ENCODE peak calls at places on chromosomes 5 and 9, in seven cellular contexts. One of them, this sample, is unnamed.

GRCh38 chr5:144068926-144069325 is 101.5 kb downstream of the YIPF5 start:
- DNase-seq in dorsolateral prefrontal cortex: no peak
- DNase-seq in fibroblast of the aortic adventitia: no peak
- DNase-seq in CD8-positive, alpha-beta memory T cell: no peak
- DNase-seq in cardiac muscle cell: no peak
- DNase-seq in SJSA1: no peak
- DNase-seq in effector memory CD4-positive, alpha-beta T cell: no peak
- DNase-seq in this sample: no peak

GRCh38 chr9:127389391-127390242 is 7.4 kb upstream of the SLC2A8 start:
- DNase-seq in dorsolateral prefrontal cortex: no peak
- DNase-seq in fibroblast of the aortic adventitia: no peak
- DNase-seq in CD8-positive, alpha-beta memory T cell: no peak
- DNase-seq in cardiac muscle cell: no peak
- DNase-seq in SJSA1: no peak
- DNase-seq in effector memory CD4-positive, alpha-beta T cell: no peak
- DNase-seq in this sample: no peak

GRCh38 chr5:151612689-151613427 is 21.7 kb upstream of the FAT2 start:
- DNase-seq in dorsolateral prefrontal cortex: no peak
- DNase-seq in fibroblast of the aortic adventitia: no peak
- DNase-seq in CD8-positive, alpha-beta memory T cell: no peak
- DNase-seq in cardiac muscle cell: no peak
- DNase-seq in SJSA1: no peak
- DNase-seq in effector memory CD4-positive, alpha-beta T cell: peak
- DNase-seq in this sample: peak

GRCh38 chr9:113692264-113692663 is 183.8 kb upstream of the ZNF618 start:
- DNase-seq in dorsolateral prefrontal cortex: no peak
- DNase-seq in fibroblast of the aortic adventitia: no peak
- DNase-seq in CD8-positive, alpha-beta memory T cell: no peak
- DNase-seq in cardiac muscle cell: no peak
- DNase-seq in SJSA1: no peak
- DNase-seq in effector memory CD4-positive, alpha-beta T cell: no peak
- DNase-seq in this sample: no peak

GRCh38 chr5:119302916-119303897 is 52.6 kb upstream of the TNFAIP8 start:
- DNase-seq in dorsolateral prefrontal cortex: no peak
- DNase-seq in fibroblast of the aortic adventitia: peak
- DNase-seq in CD8-positive, alpha-beta memory T cell: no peak
- DNase-seq in cardiac muscle cell: no peak
- DNase-seq in SJSA1: peak
- DNase-seq in effector memory CD4-positive, alpha-beta T cell: no peak
- DNase-seq in this sample: no peak

GRCh38 chr9:112790231-112790774 is 39.7 kb downstream of the SNX30 start:
- DNase-seq in dorsolateral prefrontal cortex: no peak
- DNase-seq in fibroblast of the aortic adventitia: no peak
- DNase-seq in CD8-positive, alpha-beta memory T cell: no peak
- DNase-seq in cardiac muscle cell: no peak
- DNase-seq in SJSA1: no peak
- DNase-seq in effector memory CD4-positive, alpha-beta T cell: no peak
- DNase-seq in this sample: no peak

GRCh38 chr5:148162038-148162437 is 6.3 kb upstream of the SPINK14 start:
- DNase-seq in dorsolateral prefrontal cortex: no peak
- DNase-seq in fibroblast of the aortic adventitia: no peak
- DNase-seq in CD8-positive, alpha-beta memory T cell: no peak
- DNase-seq in cardiac muscle cell: peak
- DNase-seq in SJSA1: no peak
- DNase-seq in effector memory CD4-positive, alpha-beta T cell: no peak
- DNase-seq in this sample: no peak

GRCh38 chr9:3585616-3586015 is 59.8 kb upstream of the RFX3 start:
- DNase-seq in dorsolateral prefrontal cortex: no peak
- DNase-seq in fibroblast of the aortic adventitia: no peak
- DNase-seq in CD8-positive, alpha-beta memory T cell: no peak
- DNase-seq in cardiac muscle cell: peak
- DNase-seq in SJSA1: no peak
- DNase-seq in effector memory CD4-positive, alpha-beta T cell: no peak
- DNase-seq in this sample: no peak

GRCh38 chr5:55134053-55134722 is 25.8 kb upstream of the GPX8 start:
- DNase-seq in dorsolateral prefrontal cortex: no peak
- DNase-seq in fibroblast of the aortic adventitia: no peak
- DNase-seq in CD8-positive, alpha-beta memory T cell: no peak
- DNase-seq in cardiac muscle cell: no peak
- DNase-seq in SJSA1: peak
- DNase-seq in effector memory CD4-positive, alpha-beta T cell: no peak
- DNase-seq in this sample: peak

GRCh38 chr5:132065951-132066701 is 5.7 kb downstream of the IL3 start:
- DNase-seq in dorsolateral prefrontal cortex: no peak
- DNase-seq in fibroblast of the aortic adventitia: no peak
- DNase-seq in CD8-positive, alpha-beta memory T cell: no peak
- DNase-seq in cardiac muscle cell: no peak
- DNase-seq in SJSA1: no peak
- DNase-seq in effector memory CD4-positive, alpha-beta T cell: no peak
- DNase-seq in this sample: no peak

GRCh38 chr5:135625061-135625460 is 46.3 kb upstream of the CXCL14 start:
- DNase-seq in dorsolateral prefrontal cortex: no peak
- DNase-seq in fibroblast of the aortic adventitia: no peak
- DNase-seq in CD8-positive, alpha-beta memory T cell: no peak
- DNase-seq in cardiac muscle cell: no peak
- DNase-seq in SJSA1: no peak
- DNase-seq in effector memory CD4-positive, alpha-beta T cell: no peak
- DNase-seq in this sample: no peak

GRCh38 chr9:134442486-134443168 is 116.4 kb downstream of the RXRA start:
- DNase-seq in dorsolateral prefrontal cortex: no peak
- DNase-seq in fibroblast of the aortic adventitia: peak
- DNase-seq in CD8-positive, alpha-beta memory T cell: no peak
- DNase-seq in cardiac muscle cell: peak
- DNase-seq in SJSA1: no peak
- DNase-seq in effector memory CD4-positive, alpha-beta T cell: no peak
- DNase-seq in this sample: no peak

GRCh38 chr5:66945389-66946349 is 250.9 kb downstream of the CD180 start:
- DNase-seq in dorsolateral prefrontal cortex: no peak
- DNase-seq in fibroblast of the aortic adventitia: no peak
- DNase-seq in CD8-positive, alpha-beta memory T cell: no peak
- DNase-seq in cardiac muscle cell: no peak
- DNase-seq in SJSA1: no peak
- DNase-seq in effector memory CD4-positive, alpha-beta T cell: no peak
- DNase-seq in this sample: no peak

GRCh38 chr9:122144836-122145235 is 14.7 kb downstream of the NDUFA8 start:
- DNase-seq in dorsolateral prefrontal cortex: no peak
- DNase-seq in fibroblast of the aortic adventitia: no peak
- DNase-seq in CD8-positive, alpha-beta memory T cell: no peak
- DNase-seq in cardiac muscle cell: no peak
- DNase-seq in SJSA1: no peak
- DNase-seq in effector memory CD4-positive, alpha-beta T cell: no peak
- DNase-seq in this sample: no peak

GRCh38 chr9:126523621-126524111 is 90.1 kb upstream of the LMX1B start:
- DNase-seq in dorsolateral prefrontal cortex: no peak
- DNase-seq in fibroblast of the aortic adventitia: no peak
- DNase-seq in CD8-positive, alpha-beta memory T cell: no peak
- DNase-seq in cardiac muscle cell: no peak
- DNase-seq in SJSA1: no peak
- DNase-seq in effector memory CD4-positive, alpha-beta T cell: peak
- DNase-seq in this sample: peak

GRCh38 chr5:154520861-154521453 is 42.9 kb upstream of the HAND1 start:
- DNase-seq in dorsolateral prefrontal cortex: no peak
- DNase-seq in fibroblast of the aortic adventitia: no peak
- DNase-seq in CD8-positive, alpha-beta memory T cell: no peak
- DNase-seq in cardiac muscle cell: peak
- DNase-seq in SJSA1: peak
- DNase-seq in effector memory CD4-positive, alpha-beta T cell: no peak
- DNase-seq in this sample: no peak

GRCh38 chr9:3912817-3913216 is 387.0 kb upstream of the RFX3 start:
- DNase-seq in dorsolateral prefrontal cortex: no peak
- DNase-seq in fibroblast of the aortic adventitia: peak
- DNase-seq in CD8-positive, alpha-beta memory T cell: no peak
- DNase-seq in cardiac muscle cell: no peak
- DNase-seq in SJSA1: peak
- DNase-seq in effector memory CD4-positive, alpha-beta T cell: no peak
- DNase-seq in this sample: no peak

GRCh38 chr5:33984671-33985124 is at the start of gene SLC45A2:
- DNase-seq in dorsolateral prefrontal cortex: no peak
- DNase-seq in fibroblast of the aortic adventitia: no peak
- DNase-seq in CD8-positive, alpha-beta memory T cell: no peak
- DNase-seq in cardiac muscle cell: peak
- DNase-seq in SJSA1: no peak
- DNase-seq in effector memory CD4-positive, alpha-beta T cell: no peak
- DNase-seq in this sample: no peak

GRCh38 chr5:141003791-141004601 is 37.7 kb downstream of the PCDHAC2 start:
- DNase-seq in dorsolateral prefrontal cortex: no peak
- DNase-seq in fibroblast of the aortic adventitia: no peak
- DNase-seq in CD8-positive, alpha-beta memory T cell: no peak
- DNase-seq in cardiac muscle cell: peak
- DNase-seq in SJSA1: no peak
- DNase-seq in effector memory CD4-positive, alpha-beta T cell: no peak
- DNase-seq in this sample: no peak

GRCh38 chr9:136865768-136866103 is 372 bp downstream of the EDF1 start:
- DNase-seq in dorsolateral prefrontal cortex: no peak
- DNase-seq in fibroblast of the aortic adventitia: no peak
- DNase-seq in CD8-positive, alpha-beta memory T cell: peak
- DNase-seq in cardiac muscle cell: no peak
- DNase-seq in SJSA1: no peak
- DNase-seq in effector memory CD4-positive, alpha-beta T cell: no peak
- DNase-seq in this sample: no peak

GRCh38 chr9:75235632-75236031 is 147.3 kb downstream of the OSTF1 start:
- DNase-seq in dorsolateral prefrontal cortex: no peak
- DNase-seq in fibroblast of the aortic adventitia: no peak
- DNase-seq in CD8-positive, alpha-beta memory T cell: no peak
- DNase-seq in cardiac muscle cell: no peak
- DNase-seq in SJSA1: no peak
- DNase-seq in effector memory CD4-positive, alpha-beta T cell: no peak
- DNase-seq in this sample: no peak

GRCh38 chr5:124742983-124743533 is 3.4 kb downstream of the ZNF608 start:
- DNase-seq in dorsolateral prefrontal cortex: no peak
- DNase-seq in fibroblast of the aortic adventitia: peak
- DNase-seq in CD8-positive, alpha-beta memory T cell: no peak
- DNase-seq in cardiac muscle cell: no peak
- DNase-seq in SJSA1: peak
- DNase-seq in effector memory CD4-positive, alpha-beta T cell: no peak
- DNase-seq in this sample: no peak

GRCh38 chr9:80144856-80145255 is 573.1 kb downstream of the TLE4 start:
- DNase-seq in dorsolateral prefrontal cortex: no peak
- DNase-seq in fibroblast of the aortic adventitia: no peak
- DNase-seq in CD8-positive, alpha-beta memory T cell: no peak
- DNase-seq in cardiac muscle cell: no peak
- DNase-seq in SJSA1: no peak
- DNase-seq in effector memory CD4-positive, alpha-beta T cell: no peak
- DNase-seq in this sample: no peak

GRCh38 chr5:1405121-1405520 is 40.1 kb downstream of the SLC6A3 start:
- DNase-seq in dorsolateral prefrontal cortex: peak
- DNase-seq in fibroblast of the aortic adventitia: no peak
- DNase-seq in CD8-positive, alpha-beta memory T cell: no peak
- DNase-seq in cardiac muscle cell: no peak
- DNase-seq in SJSA1: no peak
- DNase-seq in effector memory CD4-positive, alpha-beta T cell: no peak
- DNase-seq in this sample: no peak

GRCh38 chr5:116722666-116723065 is 148.0 kb upstream of the SEMA6A start:
- DNase-seq in dorsolateral prefrontal cortex: no peak
- DNase-seq in fibroblast of the aortic adventitia: no peak
- DNase-seq in CD8-positive, alpha-beta memory T cell: no peak
- DNase-seq in cardiac muscle cell: no peak
- DNase-seq in SJSA1: no peak
- DNase-seq in effector memory CD4-positive, alpha-beta T cell: no peak
- DNase-seq in this sample: no peak
- H3K4me3 ChIP-seq in dorsolateral prefrontal cortex: no peak
- H3K4me3 ChIP-seq in fibroblast of the aortic adventitia: no peak
- H3K4me3 ChIP-seq in CD8-positive, alpha-beta memory T cell: no peak
- H3K4me3 ChIP-seq in cardiac muscle cell: no peak
- H3K4me3 ChIP-seq in SJSA1: no peak
- H3K4me3 ChIP-seq in effector memory CD4-positive, alpha-beta T cell: no peak
- H3K4me3 ChIP-seq in this sample: no peak

GRCh38 chr5:61298580-61298979 is 33.5 kb upstream of the ZSWIM6 start:
- DNase-seq in dorsolateral prefrontal cortex: no peak
- DNase-seq in fibroblast of the aortic adventitia: no peak
- DNase-seq in CD8-positive, alpha-beta memory T cell: no peak
- DNase-seq in cardiac muscle cell: no peak
- DNase-seq in SJSA1: no peak
- DNase-seq in effector memory CD4-positive, alpha-beta T cell: no peak
- DNase-seq in this sample: no peak
- H3K4me3 ChIP-seq in dorsolateral prefrontal cortex: no peak
- H3K4me3 ChIP-seq in fibroblast of the aortic adventitia: no peak
- H3K4me3 ChIP-seq in CD8-positive, alpha-beta memory T cell: no peak
- H3K4me3 ChIP-seq in cardiac muscle cell: no peak
- H3K4me3 ChIP-seq in SJSA1: no peak
- H3K4me3 ChIP-seq in effector memory CD4-positive, alpha-beta T cell: no peak
- H3K4me3 ChIP-seq in this sample: no peak

DNA sequence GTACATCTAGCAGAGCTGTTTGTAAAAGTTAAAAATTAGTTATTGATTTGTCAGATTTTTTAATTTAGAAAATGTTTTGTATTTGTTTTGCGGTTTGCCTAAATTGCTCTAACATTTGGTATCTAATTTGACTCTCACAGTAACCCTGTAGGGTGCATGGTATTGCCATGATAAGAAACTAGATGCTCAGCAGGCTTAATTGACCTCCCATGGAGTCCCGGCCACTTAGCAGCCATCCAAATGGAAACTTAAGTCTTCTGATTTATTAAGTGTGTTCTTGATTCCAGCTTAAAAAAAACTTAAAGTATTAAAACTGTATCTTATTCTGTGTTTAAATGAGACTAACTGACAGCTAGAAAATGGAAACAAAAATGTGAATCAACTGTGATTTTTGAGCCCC is 54.5 kb downstream of the CAST start:
- DNase-seq in dorsolateral prefrontal cortex: no peak
- DNase-seq in fibroblast of the aortic adventitia: no peak
- DNase-seq in CD8-positive, alpha-beta memory T cell: no peak
- DNase-seq in cardiac muscle cell: no peak
- DNase-seq in SJSA1: no peak
- DNase-seq in effector memory CD4-positive, alpha-beta T cell: no peak
- DNase-seq in this sample: no peak
- H3K4me3 ChIP-seq in dorsolateral prefrontal cortex: no peak
- H3K4me3 ChIP-seq in fibroblast of the aortic adventitia: no peak
- H3K4me3 ChIP-seq in CD8-positive, alpha-beta memory T cell: no peak
- H3K4me3 ChIP-seq in cardiac muscle cell: no peak
- H3K4me3 ChIP-seq in SJSA1: no peak
- H3K4me3 ChIP-seq in effector memory CD4-positive, alpha-beta T cell: no peak
- H3K4me3 ChIP-seq in this sample: no peak

GRCh38 chr9:76247426-76247825 is 146.8 kb downstream of the RFK start:
- DNase-seq in dorsolateral prefrontal cortex: no peak
- DNase-seq in fibroblast of the aortic adventitia: no peak
- DNase-seq in CD8-positive, alpha-beta memory T cell: no peak
- DNase-seq in cardiac muscle cell: no peak
- DNase-seq in SJSA1: no peak
- DNase-seq in effector memory CD4-positive, alpha-beta T cell: no peak
- DNase-seq in this sample: no peak
- H3K4me3 ChIP-seq in dorsolateral prefrontal cortex: no peak
- H3K4me3 ChIP-seq in fibroblast of the aortic adventitia: no peak
- H3K4me3 ChIP-seq in CD8-positive, alpha-beta memory T cell: no peak
- H3K4me3 ChIP-seq in cardiac muscle cell: no peak
- H3K4me3 ChIP-seq in SJSA1: no peak
- H3K4me3 ChIP-seq in effector memory CD4-positive, alpha-beta T cell: no peak
- H3K4me3 ChIP-seq in this sample: no peak

GRCh38 chr9:109471475-109471874 is 26.6 kb downstream of the PTPN3 start:
- DNase-seq in dorsolateral prefrontal cortex: no peak
- DNase-seq in fibroblast of the aortic adventitia: no peak
- DNase-seq in CD8-positive, alpha-beta memory T cell: no peak
- DNase-seq in cardiac muscle cell: no peak
- DNase-seq in SJSA1: no peak
- DNase-seq in effector memory CD4-positive, alpha-beta T cell: no peak
- DNase-seq in this sample: no peak
- H3K4me3 ChIP-seq in dorsolateral prefrontal cortex: no peak
- H3K4me3 ChIP-seq in fibroblast of the aortic adventitia: no peak
- H3K4me3 ChIP-seq in CD8-positive, alpha-beta memory T cell: no peak
- H3K4me3 ChIP-seq in cardiac muscle cell: no peak
- H3K4me3 ChIP-seq in SJSA1: no peak
- H3K4me3 ChIP-seq in effector memory CD4-positive, alpha-beta T cell: no peak
- H3K4me3 ChIP-seq in this sample: no peak